ENCODE peak calls at places on chromosomes 12 and 14, in four cellular contexts. One of them, this sample, is unnamed.

GRCh38 chr12:120972870-120973543 is 5.3 kb upstream of the HNF1A start:
- DNase-seq in H9: peak
- DNase-seq in H1: no peak
- DNase-seq in IMR-90: no peak
- DNase-seq in this sample: peak

GRCh38 chr12:51519755-51520154 is 71.3 kb upstream of the SCN8A start:
- DNase-seq in H1: no peak
- DNase-seq in H9: no peak
- DNase-seq in IMR-90: no peak
- DNase-seq in this sample: no peak

GRCh38 chr12:67940780-67941243 is 48.4 kb upstream of the IFNG-AS1 start:
- DNase-seq in H1: no peak
- DNase-seq in IMR-90: peak
- DNase-seq in H9: no peak
- DNase-seq in this sample: peak

GRCh38 chr12:112331891-112332290 is 50.3 kb downstream of the HECTD4 start:
- DNase-seq in IMR-90: no peak
- DNase-seq in H1: no peak
- DNase-seq in H9: no peak
- DNase-seq in this sample: no peak

GRCh38 chr12:5689773-5690172 is 255.3 kb downstream of the ANO2 start:
- DNase-seq in H1: no peak
- DNase-seq in IMR-90: no peak
- DNase-seq in H9: no peak
- DNase-seq in this sample: no peak

GRCh38 chr12:71772728-71773127 is 18.1 kb downstream of the RAB21 start:
- DNase-seq in H9: no peak
- DNase-seq in IMR-90: no peak
- DNase-seq in H1: no peak
- DNase-seq in this sample: no peak

GRCh38 chr12:18595406-18595805 is 142.4 kb downstream of the PLCZ1 start:
- DNase-seq in H9: no peak
- DNase-seq in H1: no peak
- DNase-seq in IMR-90: no peak
- DNase-seq in this sample: no peak

GRCh38 chr14:64634558-64634957 is 69.7 kb upstream of the PLEKHG3 start:
- DNase-seq in IMR-90: no peak
- DNase-seq in H9: no peak
- DNase-seq in H1: no peak
- DNase-seq in this sample: no peak

GRCh38 chr14:76784881-76785280 is 23.6 kb downstream of the VASH1 start:
- DNase-seq in IMR-90: peak
- DNase-seq in H1: peak
- DNase-seq in H9: peak
- DNase-seq in this sample: peak

GRCh38 chr14:27427796-27428195 is 830.0 kb upstream of the NOVA1 start:
- DNase-seq in H9: no peak
- DNase-seq in H1: no peak
- DNase-seq in IMR-90: no peak
- DNase-seq in this sample: peak

GRCh38 chr12:92341333-92341691 is 195.7 kb upstream of the BTG1 start:
- DNase-seq in IMR-90: no peak
- DNase-seq in H1: no peak
- DNase-seq in H9: no peak
- DNase-seq in this sample: peak

GRCh38 chr12:50121636-50122035 is 9.6 kb downstream of the COX14 start:
- DNase-seq in H9: no peak
- DNase-seq in IMR-90: no peak
- DNase-seq in H1: no peak
- DNase-seq in this sample: no peak
- H2BK120ac ChIP-seq in H9: no peak
- H2BK120ac ChIP-seq in IMR-90: no peak
- H2BK120ac ChIP-seq in H1: no peak
- H2BK120ac ChIP-seq in this sample: no peak

DNA sequence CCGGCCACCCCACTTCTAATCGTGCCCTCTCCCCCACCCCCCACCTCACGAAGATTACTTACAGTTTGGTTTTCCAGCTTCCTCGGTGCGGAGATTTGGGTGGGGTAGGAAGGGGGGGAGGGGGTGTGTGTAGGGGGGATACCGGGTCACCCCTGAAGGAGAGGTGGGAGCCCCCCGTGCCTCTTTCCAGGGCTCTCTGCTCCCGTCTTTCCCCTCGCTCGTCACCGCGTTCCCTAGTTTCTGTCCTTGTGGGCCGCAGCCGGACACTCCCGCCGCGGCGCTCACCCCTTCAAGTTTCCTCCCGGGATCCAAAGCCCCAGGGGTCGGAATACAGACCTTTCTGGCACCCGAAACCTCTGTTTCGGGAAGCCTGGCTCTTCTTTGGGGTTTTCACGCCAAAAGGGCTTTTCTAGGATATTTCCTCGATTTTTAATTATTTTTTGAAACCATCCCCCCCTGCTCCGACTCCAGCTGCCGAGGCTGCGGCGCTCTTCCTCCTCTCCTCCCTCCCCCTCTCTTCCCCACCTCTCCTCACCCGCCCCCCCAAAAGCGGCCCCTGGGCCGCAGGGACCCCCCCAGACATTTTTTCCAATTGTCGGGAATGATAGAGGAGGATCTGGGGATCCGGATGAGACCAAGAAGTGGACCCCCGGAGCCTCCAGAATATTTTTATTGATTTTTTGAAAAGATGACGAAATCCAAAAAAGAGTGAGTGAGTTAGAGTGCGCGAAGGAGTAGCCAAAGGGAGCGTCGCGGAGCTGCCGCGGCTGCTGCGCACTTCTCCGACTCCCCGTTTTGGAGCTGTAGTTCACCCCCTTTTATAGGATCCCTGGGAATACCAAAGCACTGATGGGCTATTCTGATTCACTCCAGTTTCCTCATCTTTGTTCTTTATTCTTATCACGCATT is 1.7 kb downstream of the CCND2 start:
- DNase-seq in H1: peak
- DNase-seq in H9: peak
- DNase-seq in IMR-90: peak
- DNase-seq in this sample: peak
- H2BK120ac ChIP-seq in H1: no peak
- H2BK120ac ChIP-seq in H9: peak
- H2BK120ac ChIP-seq in IMR-90: peak
- H2BK120ac ChIP-seq in this sample: peak

GRCh38 chr12:45989277-45989856 is 1.0 kb downstream of the SCAF11 start:
- DNase-seq in IMR-90: peak
- DNase-seq in H1: no peak
- DNase-seq in H9: no peak
- DNase-seq in this sample: no peak

GRCh38 chr12:45994736-45995135 is 4.4 kb upstream of the SCAF11 start:
- DNase-seq in IMR-90: no peak
- DNase-seq in H9: no peak
- DNase-seq in H1: no peak
- DNase-seq in this sample: no peak

GRCh38 chr12:45990468-45991288 is at the start of gene SCAF11:
- DNase-seq in IMR-90: peak
- DNase-seq in H1: peak
- DNase-seq in H9: peak
- DNase-seq in this sample: peak

GRCh38 chr12:45989857-45990467 is 412 bp downstream of the SCAF11 start:
- DNase-seq in H1: peak
- DNase-seq in IMR-90: peak
- DNase-seq in H9: peak
- DNase-seq in this sample: peak

GRCh38 chr12:45991289-45992249 is 1.2 kb upstream of the SCAF11 start:
- DNase-seq in H9: peak
- DNase-seq in H1: peak
- DNase-seq in IMR-90: peak
- DNase-seq in this sample: peak
- H2BK120ac ChIP-seq in H9: peak
- H2BK120ac ChIP-seq in H1: no peak
- H2BK120ac ChIP-seq in IMR-90: peak
- H2BK120ac ChIP-seq in this sample: peak

GRCh38 chr14:102777711-102778615 is 714 bp downstream of the TRAF3 start:
- DNase-seq in H1: no peak
- DNase-seq in H9: peak
- DNase-seq in IMR-90: peak
- DNase-seq in this sample: peak

GRCh38 chr14:102776761-102777710 is at the start of gene TRAF3:
- DNase-seq in H9: peak
- DNase-seq in IMR-90: peak
- DNase-seq in H1: no peak
- DNase-seq in this sample: peak

GRCh38 chr14:102774391-102775153 is 2.7 kb upstream of the TRAF3 start:
- DNase-seq in H1: peak
- DNase-seq in H9: peak
- DNase-seq in IMR-90: peak
- DNase-seq in this sample: peak

GRCh38 chr14:102778616-102779351 is 1.5 kb downstream of the TRAF3 start:
- DNase-seq in IMR-90: peak
- DNase-seq in H9: no peak
- DNase-seq in H1: no peak
- DNase-seq in this sample: peak

DNA sequence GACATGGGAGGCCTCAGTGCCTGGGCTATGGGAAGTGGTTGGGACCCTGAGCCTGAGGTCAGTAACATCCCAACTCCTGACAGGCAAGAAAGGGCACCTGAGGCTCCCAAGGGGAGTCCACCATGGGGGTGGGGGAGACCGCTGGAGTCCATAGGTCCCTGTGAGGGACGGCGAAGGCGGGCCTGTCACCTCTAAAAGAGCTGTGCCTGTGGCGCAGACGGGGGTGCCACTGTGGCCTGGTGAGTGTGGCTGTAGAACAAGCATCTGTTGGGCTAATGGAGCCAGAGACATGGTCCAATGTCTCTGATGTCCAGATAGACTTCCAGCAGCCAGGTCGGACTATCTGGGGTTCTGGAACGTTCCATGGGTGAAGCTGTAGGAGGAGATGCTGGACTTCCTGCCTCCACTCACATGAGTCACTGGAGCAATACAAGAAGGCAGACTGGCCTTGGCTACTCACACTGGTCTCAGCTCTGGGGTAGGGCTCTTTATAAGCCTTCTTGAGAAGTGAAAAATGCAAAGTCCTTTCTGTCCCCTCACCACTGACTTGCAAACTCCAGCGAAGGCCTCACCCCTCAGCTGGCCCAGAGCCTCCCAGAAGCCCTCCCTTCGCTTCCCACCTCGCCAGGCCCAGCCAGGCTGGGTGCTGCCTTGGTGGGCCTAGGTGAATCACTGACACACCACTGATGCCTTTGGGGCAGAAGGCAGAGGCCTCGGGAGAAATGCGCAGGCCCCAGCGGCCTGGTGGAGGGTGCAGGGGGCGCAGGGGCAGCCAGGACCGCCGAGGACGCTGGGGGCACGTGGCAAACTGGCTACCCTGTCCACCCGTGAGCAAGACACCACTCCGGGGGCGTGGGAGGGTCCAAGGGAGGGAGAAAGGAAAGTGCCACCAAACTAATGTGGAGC is 1.1 kb upstream of the TRAF3 start:
- DNase-seq in IMR-90: peak
- DNase-seq in H1: no peak
- DNase-seq in H9: peak
- DNase-seq in this sample: peak
- H2BK120ac ChIP-seq in IMR-90: peak
- H2BK120ac ChIP-seq in H1: no peak
- H2BK120ac ChIP-seq in H9: no peak
- H2BK120ac ChIP-seq in this sample: peak

GRCh38 chr14:28626780-28627179 is 139.8 kb upstream of the FOXG1 start:
- DNase-seq in H9: no peak
- DNase-seq in IMR-90: no peak
- DNase-seq in H1: no peak
- DNase-seq in this sample: no peak

GRCh38 chr14:28630100-28630499 is 136.5 kb upstream of the FOXG1 start:
- DNase-seq in H9: no peak
- DNase-seq in IMR-90: no peak
- DNase-seq in H1: no peak
- DNase-seq in this sample: no peak

GRCh38 chr14:28635387-28635786 is 131.2 kb upstream of the FOXG1 start:
- DNase-seq in IMR-90: peak
- DNase-seq in H1: no peak
- DNase-seq in H9: no peak
- DNase-seq in this sample: peak

GRCh38 chr14:28629328-28630004 is 137.1 kb upstream of the FOXG1 start:
- DNase-seq in H1: no peak
- DNase-seq in H9: no peak
- DNase-seq in IMR-90: no peak
- DNase-seq in this sample: no peak
- H2BK120ac ChIP-seq in H1: no peak
- H2BK120ac ChIP-seq in H9: no peak
- H2BK120ac ChIP-seq in IMR-90: no peak
- H2BK120ac ChIP-seq in this sample: no peak

GRCh38 chr14:105500036-105500725 is 9.1 kb downstream of the TEDC1 start:
- DNase-seq in H1: no peak
- DNase-seq in IMR-90: no peak
- DNase-seq in H9: no peak
- DNase-seq in this sample: no peak
- H2BK120ac ChIP-seq in H1: no peak
- H2BK120ac ChIP-seq in IMR-90: no peak
- H2BK120ac ChIP-seq in H9: no peak
- H2BK120ac ChIP-seq in this sample: no peak

DNA sequence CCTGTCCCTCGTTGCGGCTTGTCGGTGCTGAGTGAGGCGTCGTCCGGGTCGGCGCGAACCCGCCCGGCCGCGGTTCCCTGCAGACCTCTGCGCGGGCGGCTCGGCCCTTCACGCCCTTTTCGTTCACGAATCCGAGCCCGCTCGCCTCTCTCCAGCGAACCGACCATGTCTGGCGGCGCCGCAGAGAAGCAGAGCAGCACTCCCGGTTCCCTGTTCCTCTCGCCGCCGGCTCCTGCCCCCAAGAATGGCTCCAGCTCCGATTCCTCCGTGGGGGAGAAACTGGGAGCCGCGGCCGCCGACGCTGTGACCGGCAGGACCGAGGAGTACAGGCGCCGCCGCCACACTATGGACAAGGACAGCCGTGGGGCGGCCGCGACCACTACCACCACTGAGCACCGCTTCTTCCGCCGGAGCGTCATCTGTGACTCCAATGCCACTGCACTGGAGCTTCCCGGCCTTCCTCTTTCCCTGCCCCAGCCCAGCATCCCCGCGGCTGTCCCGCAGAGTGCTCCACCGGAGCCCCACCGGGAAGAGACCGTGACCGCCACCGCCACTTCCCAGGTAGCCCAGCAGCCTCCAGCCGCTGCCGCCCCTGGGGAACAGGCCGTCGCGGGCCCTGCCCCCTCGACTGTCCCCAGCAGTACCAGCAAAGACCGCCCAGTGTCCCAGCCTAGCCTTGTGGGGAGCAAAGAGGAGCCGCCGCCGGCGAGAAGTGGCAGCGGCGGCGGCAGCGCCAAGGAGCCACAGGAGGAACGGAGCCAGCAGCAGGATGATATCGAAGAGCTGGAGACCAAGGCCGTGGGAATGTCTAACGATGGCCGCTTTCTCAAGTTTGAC is 1.2 kb downstream of the WNK1 start:
- DNase-seq in IMR-90: no peak
- DNase-seq in H9: peak
- DNase-seq in H1: peak
- DNase-seq in this sample: peak
- H2BK120ac ChIP-seq in IMR-90: no peak
- H2BK120ac ChIP-seq in H9: no peak
- H2BK120ac ChIP-seq in H1: no peak
- H2BK120ac ChIP-seq in this sample: no peak

This sample was measured in mesenchymal stem cell.